ENCODE peak calls at places on chromosomes 5 and 9, in ten cellular contexts. One of them, this sample, is unnamed.
A peak's percentile ranks its signal among the peaks of the same experiment; 100 is the strongest.

GRCh38 chr5:163569284-163569683 is 63.9 kb downstream of the MAT2B start:
- DNase-seq in occipital lobe: no peak
- DNase-seq in Right ventricle myocardium superior: no peak
- DNase-seq in T-helper 1 cell: no peak
- DNase-seq in NCI-H187 treated with DMSO at 0.1 percent for 48 hours: no peak
- DNase-seq in IMR-90: peak; percentile 73
- DNase-seq in activated CD8-positive, alpha-beta T cell treated with anti-CD3 and anti-CD28 coated beads, Interleukin-2, amount 10 ng/mL, durations not matched to agents 7 days and 5 days: no peak
- DNase-seq in BJ: no peak
- DNase-seq in stimulated activated CD4-positive, alpha-beta T cell treated with anti-CD3 and anti-CD28 coated beads, Interleukin-4, amount 100 ng/mL, for 24 hours: no peak
- DNase-seq in islet precursor cell: no peak
- DNase-seq in this sample: peak; percentile 19

GRCh38 chr5:79842991-79843390 is 148.1 kb downstream of the MTX3 start:
- DNase-seq in occipital lobe: no peak
- DNase-seq in Right ventricle myocardium superior: no peak
- DNase-seq in T-helper 1 cell: no peak
- DNase-seq in NCI-H187 treated with DMSO at 0.1 percent for 48 hours: no peak
- DNase-seq in IMR-90: no peak
- DNase-seq in activated CD8-positive, alpha-beta T cell treated with anti-CD3 and anti-CD28 coated beads, Interleukin-2, amount 10 ng/mL, durations not matched to agents 7 days and 5 days: peak; percentile 4
- DNase-seq in BJ: no peak
- DNase-seq in stimulated activated CD4-positive, alpha-beta T cell treated with anti-CD3 and anti-CD28 coated beads, Interleukin-4, amount 100 ng/mL, for 24 hours: no peak
- DNase-seq in islet precursor cell: no peak
- DNase-seq in this sample: no peak

GRCh38 chr9:135699440-135699839 is at the start of gene SOHLH1:
- DNase-seq in occipital lobe: no peak
- DNase-seq in Right ventricle myocardium superior: no peak
- DNase-seq in T-helper 1 cell: no peak
- DNase-seq in NCI-H187 treated with DMSO at 0.1 percent for 48 hours: no peak
- DNase-seq in IMR-90: no peak
- DNase-seq in activated CD8-positive, alpha-beta T cell treated with anti-CD3 and anti-CD28 coated beads, Interleukin-2, amount 10 ng/mL, durations not matched to agents 7 days and 5 days: no peak
- DNase-seq in BJ: no peak
- DNase-seq in stimulated activated CD4-positive, alpha-beta T cell treated with anti-CD3 and anti-CD28 coated beads, Interleukin-4, amount 100 ng/mL, for 24 hours: no peak
- DNase-seq in islet precursor cell: no peak
- DNase-seq in this sample: no peak

GRCh38 chr9:124343533-124344290 is 71.5 kb downstream of the PSMB7 start:
- DNase-seq in occipital lobe: no peak
- DNase-seq in Right ventricle myocardium superior: peak; percentile 36
- DNase-seq in T-helper 1 cell: no peak
- DNase-seq in NCI-H187 treated with DMSO at 0.1 percent for 48 hours: no peak
- DNase-seq in IMR-90: no peak
- DNase-seq in activated CD8-positive, alpha-beta T cell treated with anti-CD3 and anti-CD28 coated beads, Interleukin-2, amount 10 ng/mL, durations not matched to agents 7 days and 5 days: no peak
- DNase-seq in BJ: no peak
- DNase-seq in stimulated activated CD4-positive, alpha-beta T cell treated with anti-CD3 and anti-CD28 coated beads, Interleukin-4, amount 100 ng/mL, for 24 hours: no peak
- DNase-seq in islet precursor cell: no peak
- DNase-seq in this sample: no peak

GRCh38 chr5:94021246-94021645 is 279.8 kb upstream of the POU5F2 start:
- DNase-seq in occipital lobe: no peak
- DNase-seq in Right ventricle myocardium superior: no peak
- DNase-seq in T-helper 1 cell: no peak
- DNase-seq in NCI-H187 treated with DMSO at 0.1 percent for 48 hours: no peak
- DNase-seq in IMR-90: peak; percentile 74
- DNase-seq in activated CD8-positive, alpha-beta T cell treated with anti-CD3 and anti-CD28 coated beads, Interleukin-2, amount 10 ng/mL, durations not matched to agents 7 days and 5 days: no peak
- DNase-seq in BJ: no peak
- DNase-seq in stimulated activated CD4-positive, alpha-beta T cell treated with anti-CD3 and anti-CD28 coated beads, Interleukin-4, amount 100 ng/mL, for 24 hours: no peak
- DNase-seq in islet precursor cell: no peak
- DNase-seq in this sample: peak; percentile 53

GRCh38 chr9:28136113-28136512 is 562.8 kb upstream of the C9orf72 start:
- DNase-seq in occipital lobe: no peak
- DNase-seq in Right ventricle myocardium superior: no peak
- DNase-seq in T-helper 1 cell: no peak
- DNase-seq in NCI-H187 treated with DMSO at 0.1 percent for 48 hours: no peak
- DNase-seq in IMR-90: no peak
- DNase-seq in activated CD8-positive, alpha-beta T cell treated with anti-CD3 and anti-CD28 coated beads, Interleukin-2, amount 10 ng/mL, durations not matched to agents 7 days and 5 days: no peak
- DNase-seq in BJ: no peak
- DNase-seq in stimulated activated CD4-positive, alpha-beta T cell treated with anti-CD3 and anti-CD28 coated beads, Interleukin-4, amount 100 ng/mL, for 24 hours: no peak
- DNase-seq in islet precursor cell: no peak
- DNase-seq in this sample: no peak

GRCh38 chr5:142685418-142686209 is at the start of gene FGF1:
- DNase-seq in occipital lobe: peak; percentile 27
- DNase-seq in Right ventricle myocardium superior: peak; percentile 77
- DNase-seq in T-helper 1 cell: no peak
- DNase-seq in NCI-H187 treated with DMSO at 0.1 percent for 48 hours: peak; percentile 56
- DNase-seq in IMR-90: no peak
- DNase-seq in activated CD8-positive, alpha-beta T cell treated with anti-CD3 and anti-CD28 coated beads, Interleukin-2, amount 10 ng/mL, durations not matched to agents 7 days and 5 days: no peak
- DNase-seq in BJ: no peak
- DNase-seq in stimulated activated CD4-positive, alpha-beta T cell treated with anti-CD3 and anti-CD28 coated beads, Interleukin-4, amount 100 ng/mL, for 24 hours: no peak
- DNase-seq in islet precursor cell: peak; percentile 61
- DNase-seq in this sample: no peak

GRCh38 chr5:74673011-74673790 is 11.8 kb upstream of the HEXB start:
- DNase-seq in occipital lobe: peak; percentile 69
- DNase-seq in Right ventricle myocardium superior: no peak
- DNase-seq in T-helper 1 cell: no peak
- DNase-seq in NCI-H187 treated with DMSO at 0.1 percent for 48 hours: no peak
- DNase-seq in IMR-90: peak; percentile 67
- DNase-seq in activated CD8-positive, alpha-beta T cell treated with anti-CD3 and anti-CD28 coated beads, Interleukin-2, amount 10 ng/mL, durations not matched to agents 7 days and 5 days: no peak
- DNase-seq in BJ: no peak
- DNase-seq in stimulated activated CD4-positive, alpha-beta T cell treated with anti-CD3 and anti-CD28 coated beads, Interleukin-4, amount 100 ng/mL, for 24 hours: no peak
- DNase-seq in islet precursor cell: no peak
- DNase-seq in this sample: peak; percentile 68

GRCh38 chr9:130026583-130027427 is 16.2 kb downstream of the FNBP1 start:
- DNase-seq in occipital lobe: no peak
- DNase-seq in Right ventricle myocardium superior: no peak
- DNase-seq in T-helper 1 cell: no peak
- DNase-seq in NCI-H187 treated with DMSO at 0.1 percent for 48 hours: no peak
- DNase-seq in IMR-90: no peak
- DNase-seq in activated CD8-positive, alpha-beta T cell treated with anti-CD3 and anti-CD28 coated beads, Interleukin-2, amount 10 ng/mL, durations not matched to agents 7 days and 5 days: no peak
- DNase-seq in BJ: no peak
- DNase-seq in stimulated activated CD4-positive, alpha-beta T cell treated with anti-CD3 and anti-CD28 coated beads, Interleukin-4, amount 100 ng/mL, for 24 hours: no peak
- DNase-seq in islet precursor cell: no peak
- DNase-seq in this sample: no peak

GRCh38 chr9:133835273-133835901 is 97.2 kb upstream of the SARDH start:
- DNase-seq in occipital lobe: no peak
- DNase-seq in Right ventricle myocardium superior: peak; percentile 28
- DNase-seq in T-helper 1 cell: no peak
- DNase-seq in NCI-H187 treated with DMSO at 0.1 percent for 48 hours: no peak
- DNase-seq in IMR-90: no peak
- DNase-seq in activated CD8-positive, alpha-beta T cell treated with anti-CD3 and anti-CD28 coated beads, Interleukin-2, amount 10 ng/mL, durations not matched to agents 7 days and 5 days: no peak
- DNase-seq in BJ: no peak
- DNase-seq in stimulated activated CD4-positive, alpha-beta T cell treated with anti-CD3 and anti-CD28 coated beads, Interleukin-4, amount 100 ng/mL, for 24 hours: no peak
- DNase-seq in islet precursor cell: no peak
- DNase-seq in this sample: no peak

GRCh38 chr9:135752281-135753204 is 50.6 kb downstream of the KCNT1 start:
- DNase-seq in occipital lobe: no peak
- DNase-seq in Right ventricle myocardium superior: no peak
- DNase-seq in T-helper 1 cell: no peak
- DNase-seq in NCI-H187 treated with DMSO at 0.1 percent for 48 hours: no peak
- DNase-seq in IMR-90: no peak
- DNase-seq in activated CD8-positive, alpha-beta T cell treated with anti-CD3 and anti-CD28 coated beads, Interleukin-2, amount 10 ng/mL, durations not matched to agents 7 days and 5 days: no peak
- DNase-seq in BJ: no peak
- DNase-seq in stimulated activated CD4-positive, alpha-beta T cell treated with anti-CD3 and anti-CD28 coated beads, Interleukin-4, amount 100 ng/mL, for 24 hours: no peak
- DNase-seq in islet precursor cell: no peak
- DNase-seq in this sample: no peak

GRCh38 chr5:112960861-112961504 is 15.6 kb upstream of the DCP2 start:
- DNase-seq in occipital lobe: no peak
- DNase-seq in Right ventricle myocardium superior: no peak
- DNase-seq in T-helper 1 cell: no peak
- DNase-seq in NCI-H187 treated with DMSO at 0.1 percent for 48 hours: no peak
- DNase-seq in IMR-90: no peak
- DNase-seq in activated CD8-positive, alpha-beta T cell treated with anti-CD3 and anti-CD28 coated beads, Interleukin-2, amount 10 ng/mL, durations not matched to agents 7 days and 5 days: no peak
- DNase-seq in BJ: no peak
- DNase-seq in stimulated activated CD4-positive, alpha-beta T cell treated with anti-CD3 and anti-CD28 coated beads, Interleukin-4, amount 100 ng/mL, for 24 hours: no peak
- DNase-seq in islet precursor cell: no peak
- DNase-seq in this sample: no peak

GRCh38 chr9:108056805-108057386 is 567.3 kb upstream of the KLF4 start:
- DNase-seq in occipital lobe: no peak
- DNase-seq in Right ventricle myocardium superior: no peak
- DNase-seq in T-helper 1 cell: no peak
- DNase-seq in NCI-H187 treated with DMSO at 0.1 percent for 48 hours: no peak
- DNase-seq in IMR-90: peak; percentile 88
- DNase-seq in activated CD8-positive, alpha-beta T cell treated with anti-CD3 and anti-CD28 coated beads, Interleukin-2, amount 10 ng/mL, durations not matched to agents 7 days and 5 days: no peak
- DNase-seq in BJ: peak; percentile 49
- DNase-seq in stimulated activated CD4-positive, alpha-beta T cell treated with anti-CD3 and anti-CD28 coated beads, Interleukin-4, amount 100 ng/mL, for 24 hours: no peak
- DNase-seq in islet precursor cell: no peak
- DNase-seq in this sample: peak; percentile 85

GRCh38 chr9:77616191-77616590 is 31.9 kb downstream of the GNA14 start:
- DNase-seq in occipital lobe: no peak
- DNase-seq in Right ventricle myocardium superior: no peak
- DNase-seq in T-helper 1 cell: no peak
- DNase-seq in NCI-H187 treated with DMSO at 0.1 percent for 48 hours: no peak
- DNase-seq in IMR-90: no peak
- DNase-seq in activated CD8-positive, alpha-beta T cell treated with anti-CD3 and anti-CD28 coated beads, Interleukin-2, amount 10 ng/mL, durations not matched to agents 7 days and 5 days: no peak
- DNase-seq in BJ: no peak
- DNase-seq in stimulated activated CD4-positive, alpha-beta T cell treated with anti-CD3 and anti-CD28 coated beads, Interleukin-4, amount 100 ng/mL, for 24 hours: no peak
- DNase-seq in islet precursor cell: no peak
- DNase-seq in this sample: peak; percentile 1

GRCh38 chr9:129143461-129143927 is 32.3 kb downstream of the PTPA start:
- DNase-seq in occipital lobe: no peak
- DNase-seq in Right ventricle myocardium superior: peak; percentile 85
- DNase-seq in T-helper 1 cell: no peak
- DNase-seq in NCI-H187 treated with DMSO at 0.1 percent for 48 hours: no peak
- DNase-seq in IMR-90: peak; percentile 84
- DNase-seq in activated CD8-positive, alpha-beta T cell treated with anti-CD3 and anti-CD28 coated beads, Interleukin-2, amount 10 ng/mL, durations not matched to agents 7 days and 5 days: no peak
- DNase-seq in BJ: no peak
- DNase-seq in stimulated activated CD4-positive, alpha-beta T cell treated with anti-CD3 and anti-CD28 coated beads, Interleukin-4, amount 100 ng/mL, for 24 hours: no peak
- DNase-seq in islet precursor cell: peak; percentile 97
- DNase-seq in this sample: peak; percentile 86

GRCh38 chr5:133396187-133396621 is 216.1 kb downstream of the FSTL4 start:
- DNase-seq in occipital lobe: no peak
- DNase-seq in Right ventricle myocardium superior: no peak
- DNase-seq in T-helper 1 cell: no peak
- DNase-seq in NCI-H187 treated with DMSO at 0.1 percent for 48 hours: no peak
- DNase-seq in IMR-90: no peak
- DNase-seq in activated CD8-positive, alpha-beta T cell treated with anti-CD3 and anti-CD28 coated beads, Interleukin-2, amount 10 ng/mL, durations not matched to agents 7 days and 5 days: peak; percentile 18
- DNase-seq in BJ: no peak
- DNase-seq in stimulated activated CD4-positive, alpha-beta T cell treated with anti-CD3 and anti-CD28 coated beads, Interleukin-4, amount 100 ng/mL, for 24 hours: no peak
- DNase-seq in islet precursor cell: peak; percentile 48
- DNase-seq in this sample: no peak

GRCh38 chr9:109737295-109737694 is 42.7 kb upstream of the PALM2AKAP2 start:
- DNase-seq in occipital lobe: no peak
- DNase-seq in Right ventricle myocardium superior: no peak
- DNase-seq in T-helper 1 cell: no peak
- DNase-seq in NCI-H187 treated with DMSO at 0.1 percent for 48 hours: no peak
- DNase-seq in IMR-90: no peak
- DNase-seq in activated CD8-positive, alpha-beta T cell treated with anti-CD3 and anti-CD28 coated beads, Interleukin-2, amount 10 ng/mL, durations not matched to agents 7 days and 5 days: no peak
- DNase-seq in BJ: no peak
- DNase-seq in stimulated activated CD4-positive, alpha-beta T cell treated with anti-CD3 and anti-CD28 coated beads, Interleukin-4, amount 100 ng/mL, for 24 hours: no peak
- DNase-seq in islet precursor cell: no peak
- DNase-seq in this sample: no peak

GRCh38 chr5:61737991-61738390 is 405.9 kb downstream of the ZSWIM6 start:
- DNase-seq in occipital lobe: no peak
- DNase-seq in Right ventricle myocardium superior: no peak
- DNase-seq in T-helper 1 cell: no peak
- DNase-seq in NCI-H187 treated with DMSO at 0.1 percent for 48 hours: no peak
- DNase-seq in IMR-90: no peak
- DNase-seq in activated CD8-positive, alpha-beta T cell treated with anti-CD3 and anti-CD28 coated beads, Interleukin-2, amount 10 ng/mL, durations not matched to agents 7 days and 5 days: no peak
- DNase-seq in BJ: no peak
- DNase-seq in stimulated activated CD4-positive, alpha-beta T cell treated with anti-CD3 and anti-CD28 coated beads, Interleukin-4, amount 100 ng/mL, for 24 hours: no peak
- DNase-seq in islet precursor cell: no peak
- DNase-seq in this sample: no peak

GRCh38 chr9:119588874-119589560 is 219.8 kb upstream of the BRINP1 start:
- DNase-seq in occipital lobe: no peak
- DNase-seq in Right ventricle myocardium superior: no peak
- DNase-seq in T-helper 1 cell: no peak
- DNase-seq in NCI-H187 treated with DMSO at 0.1 percent for 48 hours: peak; percentile 30
- DNase-seq in IMR-90: no peak
- DNase-seq in activated CD8-positive, alpha-beta T cell treated with anti-CD3 and anti-CD28 coated beads, Interleukin-2, amount 10 ng/mL, durations not matched to agents 7 days and 5 days: no peak
- DNase-seq in BJ: no peak
- DNase-seq in stimulated activated CD4-positive, alpha-beta T cell treated with anti-CD3 and anti-CD28 coated beads, Interleukin-4, amount 100 ng/mL, for 24 hours: no peak
- DNase-seq in islet precursor cell: no peak
- DNase-seq in this sample: no peak

GRCh38 chr5:167763772-167764171 is 527.7 kb upstream of the WWC1 start:
- DNase-seq in occipital lobe: no peak
- DNase-seq in Right ventricle myocardium superior: no peak
- DNase-seq in T-helper 1 cell: no peak
- DNase-seq in NCI-H187 treated with DMSO at 0.1 percent for 48 hours: no peak
- DNase-seq in IMR-90: peak; percentile 38
- DNase-seq in activated CD8-positive, alpha-beta T cell treated with anti-CD3 and anti-CD28 coated beads, Interleukin-2, amount 10 ng/mL, durations not matched to agents 7 days and 5 days: no peak
- DNase-seq in BJ: no peak
- DNase-seq in stimulated activated CD4-positive, alpha-beta T cell treated with anti-CD3 and anti-CD28 coated beads, Interleukin-4, amount 100 ng/mL, for 24 hours: no peak
- DNase-seq in islet precursor cell: no peak
- DNase-seq in this sample: peak; percentile 76

GRCh38 chr5:6319116-6319515 is 59.2 kb downstream of the MED10 start:
- DNase-seq in occipital lobe: no peak
- DNase-seq in Right ventricle myocardium superior: no peak
- DNase-seq in T-helper 1 cell: no peak
- DNase-seq in NCI-H187 treated with DMSO at 0.1 percent for 48 hours: no peak
- DNase-seq in IMR-90: no peak
- DNase-seq in activated CD8-positive, alpha-beta T cell treated with anti-CD3 and anti-CD28 coated beads, Interleukin-2, amount 10 ng/mL, durations not matched to agents 7 days and 5 days: no peak
- DNase-seq in BJ: no peak
- DNase-seq in stimulated activated CD4-positive, alpha-beta T cell treated with anti-CD3 and anti-CD28 coated beads, Interleukin-4, amount 100 ng/mL, for 24 hours: no peak
- DNase-seq in islet precursor cell: no peak
- DNase-seq in this sample: no peak

GRCh38 chr5:18744441-18744840 is 1110.2 kb downstream of the TAF11L14 start:
- DNase-seq in occipital lobe: no peak
- DNase-seq in Right ventricle myocardium superior: no peak
- DNase-seq in T-helper 1 cell: no peak
- DNase-seq in NCI-H187 treated with DMSO at 0.1 percent for 48 hours: no peak
- DNase-seq in IMR-90: no peak
- DNase-seq in activated CD8-positive, alpha-beta T cell treated with anti-CD3 and anti-CD28 coated beads, Interleukin-2, amount 10 ng/mL, durations not matched to agents 7 days and 5 days: peak; percentile 29
- DNase-seq in BJ: no peak
- DNase-seq in stimulated activated CD4-positive, alpha-beta T cell treated with anti-CD3 and anti-CD28 coated beads, Interleukin-4, amount 100 ng/mL, for 24 hours: peak; percentile 13
- DNase-seq in islet precursor cell: no peak
- DNase-seq in this sample: no peak

GRCh38 chr9:112447283-112447761 is 39.3 kb upstream of the KIAA1958 start:
- DNase-seq in occipital lobe: no peak
- DNase-seq in Right ventricle myocardium superior: no peak
- DNase-seq in T-helper 1 cell: no peak
- DNase-seq in NCI-H187 treated with DMSO at 0.1 percent for 48 hours: no peak
- DNase-seq in IMR-90: peak; percentile 68
- DNase-seq in activated CD8-positive, alpha-beta T cell treated with anti-CD3 and anti-CD28 coated beads, Interleukin-2, amount 10 ng/mL, durations not matched to agents 7 days and 5 days: no peak
- DNase-seq in BJ: peak; percentile 67
- DNase-seq in stimulated activated CD4-positive, alpha-beta T cell treated with anti-CD3 and anti-CD28 coated beads, Interleukin-4, amount 100 ng/mL, for 24 hours: no peak
- DNase-seq in islet precursor cell: no peak
- DNase-seq in this sample: peak; percentile 77

GRCh38 chr5:172274951-172275753 is 8.4 kb downstream of the UBTD2 start:
- DNase-seq in occipital lobe: no peak
- DNase-seq in Right ventricle myocardium superior: no peak
- DNase-seq in T-helper 1 cell: peak; percentile 31
- DNase-seq in NCI-H187 treated with DMSO at 0.1 percent for 48 hours: no peak
- DNase-seq in IMR-90: no peak
- DNase-seq in activated CD8-positive, alpha-beta T cell treated with anti-CD3 and anti-CD28 coated beads, Interleukin-2, amount 10 ng/mL, durations not matched to agents 7 days and 5 days: peak; percentile 25
- DNase-seq in BJ: no peak
- DNase-seq in stimulated activated CD4-positive, alpha-beta T cell treated with anti-CD3 and anti-CD28 coated beads, Interleukin-4, amount 100 ng/mL, for 24 hours: peak; percentile 83
- DNase-seq in islet precursor cell: no peak
- DNase-seq in this sample: no peak

GRCh38 chr5:22411950-22412349 is 441.2 kb downstream of the CDH12 start:
- DNase-seq in occipital lobe: no peak
- DNase-seq in Right ventricle myocardium superior: no peak
- DNase-seq in T-helper 1 cell: no peak
- DNase-seq in NCI-H187 treated with DMSO at 0.1 percent for 48 hours: no peak
- DNase-seq in IMR-90: no peak
- DNase-seq in activated CD8-positive, alpha-beta T cell treated with anti-CD3 and anti-CD28 coated beads, Interleukin-2, amount 10 ng/mL, durations not matched to agents 7 days and 5 days: no peak
- DNase-seq in BJ: no peak
- DNase-seq in stimulated activated CD4-positive, alpha-beta T cell treated with anti-CD3 and anti-CD28 coated beads, Interleukin-4, amount 100 ng/mL, for 24 hours: no peak
- DNase-seq in islet precursor cell: no peak
- DNase-seq in this sample: no peak

GRCh38 chr5:33309076-33309475 is 131.7 kb upstream of the TARS1 start:
- DNase-seq in occipital lobe: no peak
- DNase-seq in Right ventricle myocardium superior: no peak
- DNase-seq in T-helper 1 cell: no peak
- DNase-seq in NCI-H187 treated with DMSO at 0.1 percent for 48 hours: no peak
- DNase-seq in IMR-90: no peak
- DNase-seq in activated CD8-positive, alpha-beta T cell treated with anti-CD3 and anti-CD28 coated beads, Interleukin-2, amount 10 ng/mL, durations not matched to agents 7 days and 5 days: no peak
- DNase-seq in BJ: no peak
- DNase-seq in stimulated activated CD4-positive, alpha-beta T cell treated with anti-CD3 and anti-CD28 coated beads, Interleukin-4, amount 100 ng/mL, for 24 hours: no peak
- DNase-seq in islet precursor cell: no peak
- DNase-seq in this sample: peak; percentile 21

GRCh38 chr5:132268698-132269551 is 11.4 kb downstream of the PDLIM4 start:
- DNase-seq in occipital lobe: no peak
- DNase-seq in Right ventricle myocardium superior: no peak
- DNase-seq in T-helper 1 cell: no peak
- DNase-seq in NCI-H187 treated with DMSO at 0.1 percent for 48 hours: no peak
- DNase-seq in IMR-90: peak; percentile 76
- DNase-seq in activated CD8-positive, alpha-beta T cell treated with anti-CD3 and anti-CD28 coated beads, Interleukin-2, amount 10 ng/mL, durations not matched to agents 7 days and 5 days: no peak
- DNase-seq in BJ: peak; percentile 63
- DNase-seq in stimulated activated CD4-positive, alpha-beta T cell treated with anti-CD3 and anti-CD28 coated beads, Interleukin-4, amount 100 ng/mL, for 24 hours: peak; percentile 2
- DNase-seq in islet precursor cell: peak; percentile 59
- DNase-seq in this sample: peak; percentile 86

GRCh38 chr5:139642891-139643871 is 5.0 kb upstream of the CXXC5 start:
- DNase-seq in occipital lobe: no peak
- DNase-seq in Right ventricle myocardium superior: no peak
- DNase-seq in T-helper 1 cell: no peak
- DNase-seq in NCI-H187 treated with DMSO at 0.1 percent for 48 hours: no peak
- DNase-seq in IMR-90: no peak
- DNase-seq in activated CD8-positive, alpha-beta T cell treated with anti-CD3 and anti-CD28 coated beads, Interleukin-2, amount 10 ng/mL, durations not matched to agents 7 days and 5 days: no peak
- DNase-seq in BJ: no peak
- DNase-seq in stimulated activated CD4-positive, alpha-beta T cell treated with anti-CD3 and anti-CD28 coated beads, Interleukin-4, amount 100 ng/mL, for 24 hours: no peak
- DNase-seq in islet precursor cell: peak; percentile 88
- DNase-seq in this sample: no peak